ENCODE peak calls at places on chromosomes 11 and 22, in four cellular contexts. X is DND-41, O is endothelial cell of umbilical vein, K is GM23248. V is an unnamed sample.

GRCh38 chr11:9596926-9597325 is 23.5 kb downstream of the WEE1 start:
- DNase-seq in K (peak), O (no peak), X (no peak), V (no peak)

GRCh38 chr22:37269930-37270678 is 12.2 kb upstream of the CYTH4 start:
- DNase-seq in X (no peak), O (no peak), K (no peak), V (no peak)

GRCh38 chr11:123330071-123330470 is 100.0 kb upstream of the GRAMD1B start:
- DNase-seq in X (no peak), O (peak), K (no peak), V (no peak)

GRCh38 chr11:47552086-47552580 is 799 bp downstream of the CELF1 start:
- DNase-seq in X (peak), O (peak), K (peak), V (peak)

GRCh38 chr11:57512646-57513445 is 2.7 kb downstream of the SLC43A1 start:
- DNase-seq in X (no peak), K (peak), O (no peak), V (no peak)

GRCh38 chr11:69391192-69392103 is 90.0 kb upstream of the LINC01488 start:
- DNase-seq in X (no peak), O (no peak), K (no peak), V (no peak)

GRCh38 chr11:3723014-3723708 is 52.0 kb upstream of the CHRNA10 start:
- DNase-seq in X (no peak), O (peak), K (peak), V (no peak)

GRCh38 chr11:94803491-94803890 is 35.3 kb downstream of the AMOTL1 start:
- DNase-seq in O (no peak), K (peak), X (no peak), V (no peak)

GRCh38 chr11:90391756-90392155 is 168.9 kb upstream of the CHORDC1 start:
- DNase-seq in X (no peak), K (no peak), O (no peak), V (no peak)

GRCh38 chr11:104033134-104033533 is 3.3 kb upstream of the DDI1 start:
- DNase-seq in K (peak), X (no peak), O (peak), V (no peak)

GRCh38 chr11:47797633-47798032 is 30.5 kb upstream of the FNBP4 start:
- DNase-seq in O (peak), K (peak), X (no peak), V (no peak)

GRCh38 chr11:117796456-117797428 is at the start of gene DSCAML1:
- DNase-seq in X (no peak), K (peak), O (no peak), V (no peak)

GRCh38 chr22:29715240-29715639 is 4.6 kb upstream of the CABP7 start:
- DNase-seq in K (no peak), O (no peak), X (no peak), V (no peak)

GRCh38 chr11:98600103-98600502 is 420.6 kb upstream of the CNTN5 start:
- DNase-seq in K (no peak), X (no peak), O (no peak), V (no peak)

GRCh38 chr22:27685515-27685914 is 116.0 kb downstream of the MN1 start:
- DNase-seq in X (no peak), O (no peak), K (no peak), V (no peak)

GRCh38 chr11:75306529-75306928 is 44.9 kb downstream of the ARRB1 start:
- DNase-seq in X (no peak), K (no peak), O (peak), V (no peak)

DNA sequence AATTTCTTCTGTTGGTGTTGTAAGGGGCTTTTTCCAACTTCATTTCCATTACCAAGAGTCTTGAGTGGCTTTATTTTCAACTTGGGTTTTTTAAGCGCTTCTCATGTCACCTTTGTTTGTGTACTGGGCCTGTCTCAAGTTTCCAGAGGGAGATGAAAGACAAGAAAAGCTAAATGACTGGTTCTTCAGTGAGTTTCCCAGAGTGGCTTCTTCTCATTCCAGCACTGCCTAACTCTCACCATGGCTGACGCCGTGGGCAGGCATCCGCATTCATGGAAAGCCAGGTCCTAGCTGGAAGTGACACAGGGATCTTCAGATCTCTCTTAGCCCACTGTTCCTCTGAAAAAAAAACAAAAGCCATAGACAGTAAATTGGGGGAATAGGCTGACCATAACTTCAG is 28.6 kb downstream of the MARK2 start:
- DNase-seq in K (no peak), X (no peak), O (no peak), V (no peak)
- H3K4me2 ChIP-seq in K (no peak), X (no peak), O (no peak), V (no peak)

GRCh38 chr22:50542416-50542927 is 3.2 kb upstream of the KLHDC7B start:
- DNase-seq in O (no peak), K (peak), X (no peak), V (no peak)
- H3K4me3 ChIP-seq in O (no peak), K (no peak), X (no peak), V (no peak)

GRCh38 chr11:12838463-12839120 is 164.4 kb downstream of the TEAD1 start:
- DNase-seq in K (peak), X (no peak), O (no peak), V (peak)
- H3K4me2 ChIP-seq in K (peak), X (peak), O (no peak), V (peak)

GRCh38 chr22:46081831-46082210 is 68.5 kb upstream of the PPARA start:
- DNase-seq in O (no peak), X (no peak), K (peak), V (no peak)

GRCh38 chr22:46083383-46084350 is 66.7 kb upstream of the PPARA start:
- DNase-seq in X (no peak), K (peak), O (no peak), V (no peak)

GRCh38 chr22:46084376-46084775 is 66.0 kb upstream of the PPARA start:
- DNase-seq in X (no peak), K (no peak), O (no peak), V (no peak)

GRCh38 chr22:46081036-46081830 is 69.1 kb upstream of the PPARA start:
- DNase-seq in K (peak), O (no peak), X (no peak), V (no peak)

DNA sequence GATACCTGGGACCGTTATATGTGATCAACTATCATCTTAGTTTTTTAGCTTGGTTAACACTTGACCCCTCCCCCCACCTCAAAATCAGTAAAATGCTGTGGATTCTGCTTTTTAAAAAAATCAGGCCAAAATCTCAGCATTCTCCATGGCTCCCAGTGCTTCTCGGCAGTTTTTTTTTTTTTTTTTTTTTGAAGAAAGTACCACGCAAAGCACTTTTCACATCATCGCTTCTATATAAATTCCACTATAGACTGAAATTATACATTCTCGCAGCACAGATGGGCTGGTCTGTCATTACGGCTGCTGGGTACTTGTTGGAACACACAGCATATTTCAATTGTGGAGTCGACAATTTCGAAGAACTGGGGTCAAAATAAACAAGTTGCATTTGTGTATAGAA is 67.7 kb upstream of the PPARA start:
- DNase-seq in K (peak), O (no peak), X (no peak), V (no peak)
- H3K4me3 ChIP-seq in K (peak), O (no peak), X (no peak), V (no peak)

DNA sequence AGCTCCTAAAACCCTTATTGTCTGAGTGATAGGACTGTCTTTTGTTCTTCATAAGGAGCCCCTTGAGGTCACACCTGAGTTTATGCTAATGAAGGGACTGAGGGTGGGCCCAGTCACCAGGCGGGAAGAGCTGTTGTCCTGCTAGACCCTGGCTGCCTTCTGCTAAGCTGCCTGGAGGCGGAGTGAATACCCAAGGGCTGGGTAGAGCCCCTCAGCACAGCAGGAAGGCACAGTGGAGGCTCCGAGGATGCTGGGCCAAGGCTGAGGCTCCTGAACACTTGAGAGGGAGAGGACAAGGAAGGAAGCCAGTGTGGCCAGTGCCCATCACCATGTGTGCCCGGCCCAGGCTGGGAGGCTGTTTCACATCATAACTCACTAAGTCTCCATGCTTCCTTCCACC is 4.9 kb upstream of the PHF21B start:
- DNase-seq in K (no peak), O (no peak), X (no peak), V (no peak)
- H3K4me2 ChIP-seq in K (no peak), O (no peak), X (no peak), V (no peak)

DNA sequence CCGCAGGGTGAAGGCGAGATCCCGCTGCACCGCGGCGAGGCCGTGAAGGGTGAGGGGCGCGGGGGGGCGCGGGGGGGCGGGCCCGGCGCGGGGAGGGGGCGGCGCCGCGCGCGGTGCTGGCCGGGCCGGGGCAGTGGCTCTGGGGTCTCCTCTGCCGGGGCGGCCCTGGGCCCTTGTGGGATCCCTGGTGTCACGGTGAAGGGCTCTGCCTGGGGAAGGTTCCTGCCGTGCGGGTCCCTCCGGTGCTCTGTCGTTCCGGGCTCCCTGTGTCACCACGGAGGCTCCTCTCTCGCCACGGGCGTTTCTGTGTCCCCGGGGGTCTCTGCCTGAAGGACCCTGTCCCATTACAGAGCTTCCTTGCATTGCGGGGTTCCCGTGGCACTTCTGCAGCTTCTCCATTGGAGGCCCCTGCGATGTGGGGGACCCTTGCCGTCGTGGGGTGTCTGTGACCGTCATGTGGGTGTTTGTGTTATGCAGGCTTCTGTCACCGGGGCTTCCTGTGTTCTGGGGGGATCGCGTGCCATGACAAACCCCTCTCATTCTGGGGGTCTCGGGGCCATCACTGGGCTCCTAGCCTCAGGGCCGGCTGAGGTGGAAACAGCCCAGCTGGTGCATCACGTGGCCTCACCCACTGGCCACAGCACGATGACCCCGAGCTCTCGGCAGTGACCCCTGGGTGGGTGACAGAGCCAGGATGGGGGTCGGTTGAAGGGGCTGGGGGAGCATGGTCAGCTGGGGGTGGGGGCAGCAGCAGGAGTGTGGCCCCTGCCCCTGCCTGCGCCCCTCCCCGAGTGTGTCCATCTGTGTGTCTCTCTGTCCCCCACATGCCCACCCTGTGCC is 25.3 kb downstream of the SHANK3 start:
- DNase-seq in O (no peak), X (no peak), K (peak), V (no peak)
- H3K4me3 ChIP-seq in O (no peak), X (no peak), K (peak), V (no peak)